ENCODE peak calls at places on chromosomes 12 and 14, in seven cellular contexts. R is transverse colon, A is uterus, Q is psoas muscle, X is A549, W is pancreas, U is left lung. J is an unnamed sample.
A peak's percentile ranks its signal among the peaks of the same experiment; 100 is the strongest.

GRCh38 chr12:49369723-49370145 is 2.5 kb downstream of the SPATS2 start:
- DNase-seq in R (peak; percentile 63), A (peak; percentile 27), Q (peak; percentile 34), X (peak; percentile 76), W (no peak), U (no peak), J (no peak)

GRCh38 chr14:96106891-96107290 is 67.7 kb downstream of the C14orf132 start:
- DNase-seq in R (no peak), A (no peak), Q (no peak), X (no peak), W (no peak), U (no peak), J (no peak)

GRCh38 chr12:92898755-92899154 is 30.3 kb downstream of the EEA1 start:
- DNase-seq in R (no peak), A (no peak), Q (no peak), X (no peak), W (no peak), U (no peak), J (no peak)

GRCh38 chr12:6182279-6182898 is 17.8 kb upstream of the CD9 start:
- DNase-seq in R (peak; percentile 64), A (peak; percentile 70), Q (peak; percentile 33), X (no peak), W (no peak), U (peak; percentile 79), J (no peak)

GRCh38 chr12:24853588-24853987 is 95.3 kb downstream of the BCAT1 start:
- DNase-seq in R (no peak), A (no peak), Q (no peak), X (no peak), W (no peak), U (no peak), J (no peak)

GRCh38 chr12:11307143-11307542 is 3.1 kb downstream of the PRB4 start:
- DNase-seq in R (no peak), A (no peak), Q (no peak), X (no peak), W (no peak), U (no peak), J (no peak)

GRCh38 chr12:52087961-52088820 is 8.7 kb downstream of the SMIM41 start:
- DNase-seq in R (no peak), A (no peak), Q (no peak), X (no peak), W (peak; percentile 29), U (no peak), J (no peak)

GRCh38 chr12:17108877-17109520 is 503.0 kb upstream of the LMO3 start:
- DNase-seq in R (no peak), A (no peak), Q (no peak), X (no peak), W (no peak), U (no peak), J (no peak)

GRCh38 chr14:57486767-57487379 is 6.8 kb downstream of the CCDC198 start:
- DNase-seq in R (no peak), A (no peak), Q (no peak), X (no peak), W (no peak), U (no peak), J (no peak)

GRCh38 chr12:93870020-93870795 is 193.0 kb downstream of the CRADD start:
- DNase-seq in R (no peak), A (no peak), Q (no peak), X (no peak), W (no peak), U (no peak), J (no peak)

GRCh38 chr12:132524405-132524804 is 34.5 kb downstream of the FBRSL1 start:
- DNase-seq in R (no peak), A (no peak), Q (no peak), X (peak; percentile 97), W (no peak), U (no peak), J (no peak)

GRCh38 chr12:105256921-105257320 is 20.9 kb upstream of the APPL2 start:
- DNase-seq in R (no peak), A (no peak), Q (no peak), X (no peak), W (no peak), U (no peak), J (no peak)

GRCh38 chr14:44952391-44953110 is 9.2 kb downstream of the KLHL28 start:
- DNase-seq in R (no peak), A (no peak), Q (no peak), X (no peak), W (no peak), U (no peak), J (no peak)

GRCh38 chr12:55681142-55682077 is 26.3 kb downstream of the ITGA7 start:
- DNase-seq in R (peak; percentile 85), A (peak; percentile 45), Q (peak; percentile 81), X (peak; percentile 90), W (peak; percentile 80), U (peak; percentile 71), J (no peak)

GRCh38 chr14:74502236-74503019 is 8.9 kb downstream of the ISCA2 start:
- DNase-seq in R (no peak), A (peak; percentile 32), Q (no peak), X (peak; percentile 44), W (no peak), U (no peak), J (no peak)

GRCh38 chr12:78120866-78121590 is 290.3 kb downstream of the NAV3 start:
- DNase-seq in R (no peak), A (no peak), Q (no peak), X (peak; percentile 3), W (no peak), U (no peak), J (no peak)

GRCh38 chr12:96590970-96591369 is 101.6 kb downstream of the CFAP54 start:
- DNase-seq in R (no peak), A (no peak), Q (no peak), X (no peak), W (no peak), U (no peak), J (no peak)

GRCh38 chr12:65335021-65335714 is 56.7 kb downstream of the MSRB3 start:
- DNase-seq in R (no peak), A (peak; percentile 73), Q (no peak), X (peak; percentile 13), W (no peak), U (no peak), J (no peak)

GRCh38 chr12:105698047-105698446 is 367.6 kb downstream of the C12orf75 start:
- DNase-seq in R (no peak), A (no peak), Q (no peak), X (no peak), W (no peak), U (no peak), J (no peak)

GRCh38 chr12:11753151-11753501 is 103.7 kb downstream of the ETV6 start:
- DNase-seq in R (peak; percentile 57), A (no peak), Q (no peak), X (no peak), W (no peak), U (no peak), J (no peak)

GRCh38 chr12:128976120-128976519 is 122.8 kb downstream of the GLT1D1 start:
- DNase-seq in R (peak; percentile 65), A (no peak), Q (no peak), X (no peak), W (no peak), U (peak; percentile 42), J (no peak)

GRCh38 chr14:55470025-55470424 is 29.6 kb upstream of the TBPL2 start:
- DNase-seq in R (no peak), A (no peak), Q (no peak), X (no peak), W (no peak), U (no peak), J (no peak)

GRCh38 chr14:85532981-85533820 is 3.3 kb downstream of the FLRT2 start:
- DNase-seq in R (no peak), A (peak; percentile 42), Q (peak; percentile 51), X (peak; percentile 46), W (peak; percentile 75), U (peak; percentile 61), J (no peak)

GRCh38 chr14:39603942-39604341 is 171.7 kb upstream of the FBXO33 start:
- DNase-seq in R (no peak), A (no peak), Q (no peak), X (no peak), W (no peak), U (no peak), J (no peak)
- H3K4me1 ChIP-seq in R (no peaks in the 10 kb centered on the region), A (no peaks in the 10 kb centered on the region), Q (no peaks in the 10 kb centered on the region), X (no peaks in the 10 kb centered on the region), W (no peaks in the 10 kb centered on the region), U (no peaks in the 10 kb centered on the region), J (peaks cover 26% of the 10 kb centered on the region)

DNA sequence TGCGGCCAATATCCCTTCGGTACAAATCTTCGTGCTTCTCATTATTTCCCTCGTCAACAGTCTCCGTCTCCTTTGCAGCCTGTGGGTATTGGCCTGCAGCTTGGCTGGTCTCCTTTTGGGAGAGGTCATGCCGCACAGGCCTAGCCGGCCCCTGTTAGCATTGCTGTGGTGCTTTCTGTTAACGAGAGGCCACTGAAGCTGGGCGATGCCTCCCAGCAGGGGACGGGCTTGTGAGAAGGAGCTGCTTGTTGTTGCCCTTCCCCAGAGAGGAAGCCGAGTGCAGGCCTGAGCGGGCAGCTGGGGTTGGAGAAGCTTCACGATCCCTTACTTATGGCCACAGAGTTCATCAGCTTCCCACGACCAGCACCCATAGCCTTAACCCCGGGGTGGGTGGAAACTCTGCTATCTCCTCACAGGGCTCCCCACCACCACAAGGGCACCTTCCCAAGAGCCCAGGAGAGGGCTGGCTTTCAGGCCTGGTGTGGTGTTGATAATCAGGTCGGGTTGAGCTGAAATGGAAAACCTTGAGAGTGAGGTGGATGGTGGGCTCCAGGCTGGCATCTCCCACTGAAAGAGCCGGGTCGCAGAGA is 228.5 kb downstream of the ZFP36L1 start:
- DNase-seq in R (no peak), A (no peak), Q (no peak), X (no peak), W (no peak), U (peak; percentile 29), J (no peak)
- H3K4me1 ChIP-seq in R (peaks cover 38% of the 10 kb centered on the region), A (peaks cover 14% of the 10 kb centered on the region), Q (peaks cover 25% of the 10 kb centered on the region), X (peaks cover 26% of the 10 kb centered on the region), W (peaks cover 47% of the 10 kb centered on the region), U (peaks cover 50% of the 10 kb centered on the region), J (peaks cover 17% of the 10 kb centered on the region)

GRCh38 chr14:66541627-66542026 is 33.7 kb downstream of the GPHN start:
- DNase-seq in R (no peak), A (no peak), Q (no peak), X (no peak), W (no peak), U (no peak), J (no peak)
- H3K4me1 ChIP-seq in R (peaks cover 9% of the 10 kb centered on the region), A (no peaks in the 10 kb centered on the region), Q (peaks cover 20% of the 10 kb centered on the region), X (no peaks in the 10 kb centered on the region), W (no peaks in the 10 kb centered on the region), U (no peaks in the 10 kb centered on the region), J (no peaks in the 10 kb centered on the region)

DNA sequence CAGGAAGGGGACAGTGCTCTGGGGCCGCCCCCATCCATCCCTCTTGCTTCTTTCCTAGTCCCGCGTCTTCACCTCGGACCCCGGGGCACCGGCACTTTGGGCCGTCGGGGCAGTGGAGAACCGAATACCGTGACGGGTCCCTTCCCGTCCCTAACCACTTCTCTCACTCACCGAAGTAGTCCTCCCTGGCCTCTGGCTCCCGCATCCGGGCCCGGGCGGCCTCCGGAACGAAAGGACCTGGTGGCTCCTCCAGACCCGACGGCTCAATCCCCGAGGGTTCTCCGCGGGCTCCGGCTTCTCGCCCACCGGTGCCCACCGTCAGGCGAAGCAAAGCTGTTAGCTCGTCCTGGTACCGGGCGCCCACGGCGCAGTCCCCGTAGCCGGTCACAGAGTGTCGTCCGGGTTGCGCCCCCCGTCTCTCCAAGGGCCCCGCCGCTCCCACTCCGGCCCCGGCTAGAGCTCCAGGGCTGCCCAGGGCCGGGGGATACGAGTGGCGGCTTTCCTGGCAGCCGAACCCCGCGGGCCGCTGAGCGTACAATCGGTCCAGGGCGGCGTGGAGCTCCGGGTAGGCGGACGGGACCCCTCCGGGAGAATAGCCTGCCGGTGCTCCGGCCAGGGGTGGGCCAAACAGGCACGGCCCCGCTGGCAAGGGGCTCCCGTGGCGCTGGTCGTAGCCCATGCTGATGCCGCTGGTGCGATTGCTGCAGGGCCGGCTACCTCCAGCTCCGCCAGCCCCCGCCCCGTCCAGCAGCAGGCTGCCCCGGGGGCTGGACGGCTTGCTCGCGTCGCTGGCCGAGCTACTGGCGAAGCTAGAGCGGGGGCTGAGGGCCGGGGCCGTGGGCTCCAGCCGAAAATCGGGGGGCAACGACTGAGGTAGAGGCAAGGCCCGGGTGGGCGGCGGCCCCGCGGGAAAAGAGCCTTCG is 1.0 kb downstream of the AJUBA start:
- DNase-seq in R (no peak), A (no peak), Q (no peak), X (peak; percentile 53), W (peak; percentile 70), U (no peak), J (no peak)
- H3K4me1 ChIP-seq in R (peaks cover 67% of the 10 kb centered on the region), A (peaks cover 6% of the 10 kb centered on the region), Q (peaks cover 14% of the 10 kb centered on the region), X (peaks cover 39% of the 10 kb centered on the region), W (peaks cover 23% of the 10 kb centered on the region), U (peaks cover 55% of the 10 kb centered on the region), J (peaks cover 18% of the 10 kb centered on the region)

J was measured in CD8-positive, alpha-beta memory T cell.